ENCODE peak calls at places on chromosomes 12 and 14, in six cellular contexts. One of them, this sample, is unnamed.

GRCh38 chr14:59728294-59728693 is 142.3 kb downstream of the RTN1 start:
- DNase-seq in cardiac fibroblast: no peak
- DNase-seq in left ventricle myocardium inferior: no peak
- DNase-seq in Calu3: no peak
- DNase-seq in IMR-90: no peak
- DNase-seq in AG04450: no peak
- DNase-seq in this sample: no peak

GRCh38 chr12:57319678-57320469 is 68.9 kb upstream of the STAC3 start:
- DNase-seq in cardiac fibroblast: no peak
- DNase-seq in left ventricle myocardium inferior: no peak
- DNase-seq in Calu3: no peak
- DNase-seq in AG04450: no peak
- DNase-seq in IMR-90: no peak
- DNase-seq in this sample: peak

GRCh38 chr14:62614117-62614516 is 431.1 kb downstream of the KCNH5 start:
- DNase-seq in Calu3: no peak
- DNase-seq in left ventricle myocardium inferior: no peak
- DNase-seq in IMR-90: no peak
- DNase-seq in AG04450: no peak
- DNase-seq in cardiac fibroblast: no peak
- DNase-seq in this sample: no peak

GRCh38 chr12:47361389-47362031 is 281.8 kb upstream of the AMIGO2 start:
- DNase-seq in cardiac fibroblast: no peak
- DNase-seq in AG04450: no peak
- DNase-seq in IMR-90: no peak
- DNase-seq in left ventricle myocardium inferior: no peak
- DNase-seq in Calu3: no peak
- DNase-seq in this sample: no peak

GRCh38 chr12:64123448-64123847 is 98.6 kb downstream of the KICS2 start:
- DNase-seq in left ventricle myocardium inferior: no peak
- DNase-seq in AG04450: no peak
- DNase-seq in Calu3: no peak
- DNase-seq in IMR-90: no peak
- DNase-seq in cardiac fibroblast: no peak
- DNase-seq in this sample: no peak

GRCh38 chr14:45271858-45272537 is 19.0 kb upstream of the MIS18BP1 start:
- DNase-seq in AG04450: no peak
- DNase-seq in cardiac fibroblast: no peak
- DNase-seq in left ventricle myocardium inferior: no peak
- DNase-seq in IMR-90: no peak
- DNase-seq in Calu3: no peak
- DNase-seq in this sample: no peak

GRCh38 chr12:20342111-20342510 is 26.2 kb upstream of the PDE3A start:
- DNase-seq in Calu3: no peak
- DNase-seq in left ventricle myocardium inferior: no peak
- DNase-seq in IMR-90: peak
- DNase-seq in AG04450: no peak
- DNase-seq in cardiac fibroblast: peak
- DNase-seq in this sample: peak

GRCh38 chr14:100025111-100025510 is 40.1 kb upstream of the EVL start:
- DNase-seq in AG04450: no peak
- DNase-seq in IMR-90: peak
- DNase-seq in left ventricle myocardium inferior: no peak
- DNase-seq in Calu3: peak
- DNase-seq in cardiac fibroblast: peak
- DNase-seq in this sample: peak

GRCh38 chr14:92458136-92458958 is 55.2 kb upstream of the RIN3 start:
- DNase-seq in AG04450: no peak
- DNase-seq in cardiac fibroblast: no peak
- DNase-seq in IMR-90: no peak
- DNase-seq in left ventricle myocardium inferior: no peak
- DNase-seq in Calu3: no peak
- DNase-seq in this sample: no peak

GRCh38 chr14:58565834-58566233 is 71.9 kb upstream of the DACT1 start:
- DNase-seq in cardiac fibroblast: no peak
- DNase-seq in left ventricle myocardium inferior: no peak
- DNase-seq in Calu3: no peak
- DNase-seq in AG04450: no peak
- DNase-seq in IMR-90: no peak
- DNase-seq in this sample: no peak

GRCh38 chr14:49598182-49598478 is 610 bp upstream of the LRR1 start:
- DNase-seq in left ventricle myocardium inferior: no peak
- DNase-seq in Calu3: no peak
- DNase-seq in cardiac fibroblast: no peak
- DNase-seq in IMR-90: no peak
- DNase-seq in AG04450: no peak
- DNase-seq in this sample: no peak

GRCh38 chr12:102300824-102301461 is 103.3 kb upstream of the PMCH start:
- DNase-seq in Calu3: peak
- DNase-seq in cardiac fibroblast: peak
- DNase-seq in AG04450: no peak
- DNase-seq in left ventricle myocardium inferior: no peak
- DNase-seq in IMR-90: peak
- DNase-seq in this sample: peak

GRCh38 chr12:42815068-42815467 is 225.5 kb upstream of the PRICKLE1 start:
- DNase-seq in left ventricle myocardium inferior: no peak
- DNase-seq in AG04450: no peak
- DNase-seq in Calu3: no peak
- DNase-seq in cardiac fibroblast: no peak
- DNase-seq in IMR-90: no peak
- DNase-seq in this sample: no peak

GRCh38 chr14:64364907-64365306 is 23.2 kb upstream of the MTHFD1 start:
- DNase-seq in left ventricle myocardium inferior: no peak
- DNase-seq in AG04450: no peak
- DNase-seq in Calu3: no peak
- DNase-seq in IMR-90: peak
- DNase-seq in cardiac fibroblast: peak
- DNase-seq in this sample: no peak

GRCh38 chr14:92659765-92660561 is 88.5 kb downstream of the LGMN start:
- DNase-seq in Calu3: no peak
- DNase-seq in left ventricle myocardium inferior: peak
- DNase-seq in IMR-90: no peak
- DNase-seq in cardiac fibroblast: peak
- DNase-seq in AG04450: no peak
- DNase-seq in this sample: no peak

GRCh38 chr12:104673294-104674062 is 216.7 kb downstream of the CHST11 start:
- DNase-seq in IMR-90: no peak
- DNase-seq in Calu3: no peak
- DNase-seq in AG04450: no peak
- DNase-seq in cardiac fibroblast: peak
- DNase-seq in left ventricle myocardium inferior: no peak
- DNase-seq in this sample: peak

GRCh38 chr12:123269395-123269892 is 2.2 kb downstream of the CDK2AP1 start:
- DNase-seq in Calu3: no peak
- DNase-seq in AG04450: no peak
- DNase-seq in cardiac fibroblast: peak
- DNase-seq in left ventricle myocardium inferior: peak
- DNase-seq in IMR-90: peak
- DNase-seq in this sample: peak

GRCh38 chr12:238736-239398 is 23.8 kb downstream of the SLC6A13 start:
- DNase-seq in Calu3: no peak
- DNase-seq in IMR-90: no peak
- DNase-seq in left ventricle myocardium inferior: no peak
- DNase-seq in cardiac fibroblast: no peak
- DNase-seq in AG04450: no peak
- DNase-seq in this sample: no peak

GRCh38 chr12:42744539-42745156 is 155.1 kb upstream of the PRICKLE1 start:
- DNase-seq in left ventricle myocardium inferior: no peak
- DNase-seq in IMR-90: no peak
- DNase-seq in AG04450: no peak
- DNase-seq in cardiac fibroblast: peak
- DNase-seq in Calu3: peak
- DNase-seq in this sample: peak

GRCh38 chr12:50639721-50640120 is 124.2 kb upstream of the ATF1 start:
- DNase-seq in Calu3: no peak
- DNase-seq in IMR-90: no peak
- DNase-seq in AG04450: no peak
- DNase-seq in left ventricle myocardium inferior: no peak
- DNase-seq in cardiac fibroblast: no peak
- DNase-seq in this sample: no peak

GRCh38 chr14:65985976-65986375 is 500.2 kb upstream of the CCDC196 start:
- DNase-seq in IMR-90: no peak
- DNase-seq in Calu3: no peak
- DNase-seq in left ventricle myocardium inferior: no peak
- DNase-seq in AG04450: no peak
- DNase-seq in cardiac fibroblast: no peak
- DNase-seq in this sample: no peak

GRCh38 chr12:55385911-55386310 is 14.4 kb upstream of the OR6C65 start:
- DNase-seq in left ventricle myocardium inferior: no peak
- DNase-seq in Calu3: no peak
- DNase-seq in AG04450: no peak
- DNase-seq in IMR-90: no peak
- DNase-seq in cardiac fibroblast: no peak
- DNase-seq in this sample: no peak

GRCh38 chr14:49992901-49993335 is 100.0 kb downstream of the ARF6 start:
- DNase-seq in left ventricle myocardium inferior: no peak
- DNase-seq in IMR-90: peak
- DNase-seq in Calu3: no peak
- DNase-seq in AG04450: no peak
- DNase-seq in cardiac fibroblast: peak
- DNase-seq in this sample: peak

GRCh38 chr12:4037747-4038312 is 164.6 kb upstream of the PARP11 start:
- DNase-seq in IMR-90: peak
- DNase-seq in Calu3: peak
- DNase-seq in left ventricle myocardium inferior: no peak
- DNase-seq in cardiac fibroblast: peak
- DNase-seq in AG04450: no peak
- DNase-seq in this sample: peak

GRCh38 chr14:94344389-94344788 is 21.3 kb upstream of the SERPINA6 start:
- DNase-seq in left ventricle myocardium inferior: no peak
- DNase-seq in Calu3: no peak
- DNase-seq in IMR-90: no peak
- DNase-seq in cardiac fibroblast: no peak
- DNase-seq in AG04450: no peak
- DNase-seq in this sample: no peak

GRCh38 chr14:51394391-51394790 is 154.3 kb downstream of the TMX1 start:
- DNase-seq in cardiac fibroblast: peak
- DNase-seq in IMR-90: peak
- DNase-seq in left ventricle myocardium inferior: no peak
- DNase-seq in Calu3: no peak
- DNase-seq in AG04450: no peak
- DNase-seq in this sample: no peak

GRCh38 chr12:14937014-14937413 is 1.3 kb downstream of the ERP27 start:
- DNase-seq in Calu3: no peak
- DNase-seq in AG04450: no peak
- DNase-seq in cardiac fibroblast: no peak
- DNase-seq in left ventricle myocardium inferior: no peak
- DNase-seq in IMR-90: no peak
- DNase-seq in this sample: no peak

GRCh38 chr12:14935031-14935430 is 3.3 kb downstream of the ERP27 start:
- DNase-seq in left ventricle myocardium inferior: no peak
- DNase-seq in cardiac fibroblast: no peak
- DNase-seq in Calu3: no peak
- DNase-seq in IMR-90: no peak
- DNase-seq in AG04450: no peak
- DNase-seq in this sample: no peak

GRCh38 chr12:14936224-14936861 is 2.0 kb downstream of the ERP27 start:
- DNase-seq in cardiac fibroblast: no peak
- DNase-seq in left ventricle myocardium inferior: no peak
- DNase-seq in IMR-90: no peak
- DNase-seq in AG04450: no peak
- DNase-seq in Calu3: no peak
- DNase-seq in this sample: no peak

GRCh38 chr12:14938301-14938700 is at the start of gene ERP27:
- DNase-seq in cardiac fibroblast: no peak
- DNase-seq in left ventricle myocardium inferior: no peak
- DNase-seq in AG04450: no peak
- DNase-seq in IMR-90: no peak
- DNase-seq in Calu3: no peak
- DNase-seq in this sample: no peak

GRCh38 chr12:14937689-14938088 is 648 bp downstream of the ERP27 start:
- DNase-seq in cardiac fibroblast: no peak
- DNase-seq in left ventricle myocardium inferior: no peak
- DNase-seq in Calu3: no peak
- DNase-seq in AG04450: no peak
- DNase-seq in IMR-90: no peak
- DNase-seq in this sample: no peak
- TF ChIP-seq CTCF in cardiac fibroblast: peak
- TF ChIP-seq CTCF in left ventricle myocardium inferior: no peak
- TF ChIP-seq CTCF in Calu3: peak
- TF ChIP-seq CTCF in AG04450: peak
- TF ChIP-seq CTCF in IMR-90: peak
- TF ChIP-seq CTCF in this sample: peak

GRCh38 chr12:62519043-62519442 is 52.4 kb downstream of the MON2 start:
- DNase-seq in Calu3: no peak
- DNase-seq in IMR-90: no peak
- DNase-seq in cardiac fibroblast: no peak
- DNase-seq in AG04450: no peak
- DNase-seq in left ventricle myocardium inferior: peak
- DNase-seq in this sample: no peak
- TF ChIP-seq CTCF in Calu3: no peak
- TF ChIP-seq CTCF in IMR-90: no peak
- TF ChIP-seq CTCF in cardiac fibroblast: no peak
- TF ChIP-seq CTCF in AG04450: no peak
- TF ChIP-seq CTCF in left ventricle myocardium inferior: no peak
- TF ChIP-seq CTCF in this sample: no peak

DNA sequence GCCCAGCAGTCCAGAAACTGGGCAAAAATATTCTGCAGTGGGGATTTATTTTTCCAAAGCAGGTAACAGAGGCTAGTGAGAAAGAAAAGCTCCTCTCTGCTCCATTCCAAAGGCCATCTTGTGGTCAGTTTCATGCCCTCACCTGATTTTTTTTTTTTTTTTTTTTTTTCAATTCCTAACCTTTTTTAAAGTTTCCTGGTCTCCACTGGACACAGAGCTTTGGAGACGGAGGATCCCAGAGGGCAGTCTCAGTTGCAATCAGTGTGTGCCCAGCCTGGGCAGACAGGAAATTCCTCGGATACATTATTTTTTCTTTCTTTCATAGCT is 178.7 kb upstream of the BCL2L14 start:
- DNase-seq in Calu3: no peak
- DNase-seq in IMR-90: no peak
- DNase-seq in AG04450: no peak
- DNase-seq in cardiac fibroblast: no peak
- DNase-seq in left ventricle myocardium inferior: no peak
- DNase-seq in this sample: no peak
- TF ChIP-seq CTCF in Calu3: peak
- TF ChIP-seq CTCF in IMR-90: no peak
- TF ChIP-seq CTCF in AG04450: peak
- TF ChIP-seq CTCF in cardiac fibroblast: peak
- TF ChIP-seq CTCF in left ventricle myocardium inferior: peak
- TF ChIP-seq CTCF in this sample: peak

GRCh38 chr12:28176295-28176694 is 14.0 kb upstream of the CCDC91 start:
- DNase-seq in cardiac fibroblast: no peak
- DNase-seq in left ventricle myocardium inferior: no peak
- DNase-seq in AG04450: no peak
- DNase-seq in IMR-90: no peak
- DNase-seq in Calu3: no peak
- DNase-seq in this sample: no peak

GRCh38 chr12:28175098-28175589 is 15.1 kb upstream of the CCDC91 start:
- DNase-seq in IMR-90: no peak
- DNase-seq in cardiac fibroblast: no peak
- DNase-seq in Calu3: no peak
- DNase-seq in AG04450: no peak
- DNase-seq in left ventricle myocardium inferior: no peak
- DNase-seq in this sample: no peak

GRCh38 chr12:28173440-28173839 is 16.8 kb upstream of the CCDC91 start:
- DNase-seq in cardiac fibroblast: no peak
- DNase-seq in left ventricle myocardium inferior: no peak
- DNase-seq in AG04450: no peak
- DNase-seq in IMR-90: no peak
- DNase-seq in Calu3: no peak
- DNase-seq in this sample: no peak

GRCh38 chr12:28171356-28172060 is 18.7 kb upstream of the CCDC91 start:
- DNase-seq in left ventricle myocardium inferior: no peak
- DNase-seq in cardiac fibroblast: peak
- DNase-seq in IMR-90: no peak
- DNase-seq in AG04450: no peak
- DNase-seq in Calu3: no peak
- DNase-seq in this sample: no peak

GRCh38 chr12:28172434-28173030 is 17.7 kb upstream of the CCDC91 start:
- DNase-seq in Calu3: peak
- DNase-seq in left ventricle myocardium inferior: no peak
- DNase-seq in IMR-90: peak
- DNase-seq in AG04450: peak
- DNase-seq in cardiac fibroblast: peak
- DNase-seq in this sample: peak
- TF ChIP-seq CTCF in Calu3: peak
- TF ChIP-seq CTCF in left ventricle myocardium inferior: peak
- TF ChIP-seq CTCF in IMR-90: peak
- TF ChIP-seq CTCF in AG04450: peak
- TF ChIP-seq CTCF in cardiac fibroblast: peak
- TF ChIP-seq CTCF in this sample: peak